ENCODE peak calls at places on chromosomes 2 and 18, in four cellular contexts. U, W, B and R are unnamed samples.

GRCh38 chr2:137897082-137897481 is 67.2 kb upstream of the HNMT start:
- DNase-seq in U (no peak), W (no peak), B (no peak), R (no peak)

GRCh38 chr18:3400567-3401296 is 49.2 kb upstream of the TGIF1 start:
- DNase-seq in U (no peak), W (no peak), B (no peak), R (no peak)

GRCh38 chr2:8298783-8299182 is 383.1 kb upstream of the ID2 start:
- DNase-seq in U (no peak), W (no peak), B (no peak), R (no peak)

GRCh38 chr2:173571021-173571821 is 216.5 kb downstream of the CDCA7 start:
- DNase-seq in U (peak; percentile 62), W (no peak), B (no peak), R (no peak)

GRCh38 chr2:3626118-3626816 is 31.4 kb downstream of the COLEC11 start:
- DNase-seq in U (no peak), W (no peak), B (no peak), R (peak; percentile 62)

GRCh38 chr2:212520340-212520739 is 18.3 kb downstream of the ERBB4 start:
- DNase-seq in U (peak; percentile 31), W (no peak), B (no peak), R (no peak)

GRCh38 chr18:46250812-46251173 is 146.6 kb downstream of the HAUS1 start:
- DNase-seq in U (no peak), W (no peak), B (no peak), R (no peak)

GRCh38 chr2:73870084-73870483 is 22.7 kb upstream of the ACTG2 start:
- DNase-seq in U (no peak), W (no peak), B (no peak), R (no peak)

GRCh38 chr2:240861547-240861946 is 7.1 kb upstream of the AGXT start:
- DNase-seq in U (no peak), W (no peak), B (no peak), R (no peak)

GRCh38 chr2:120805590-120805989 is 69.9 kb downstream of the GLI2 start:
- DNase-seq in U (no peak), W (no peak), B (no peak), R (no peak)

GRCh38 chr2:113692698-113693428 is 63.6 kb downstream of the SLC35F5 start:
- DNase-seq in U (no peak), W (no peak), B (no peak), R (no peak)

GRCh38 chr2:9247177-9247576 is 40.6 kb downstream of the ASAP2 start:
- DNase-seq in U (no peak), W (no peak), B (no peak), R (no peak)

GRCh38 chr18:58364867-58365533 is 263.9 kb downstream of the ALPK2 start:
- DNase-seq in U (peak; percentile 39), W (no peak), B (no peak), R (no peak)

GRCh38 chr2:175036582-175037018 is 31.4 kb upstream of the CHN1 start:
- DNase-seq in U (peak; percentile 70), W (no peak), B (no peak), R (no peak)

GRCh38 chr2:106070181-106070580 is 123.9 kb downstream of the UXS1 start:
- DNase-seq in U (peak; percentile 14), W (no peak), B (no peak), R (no peak)

GRCh38 chr2:50273003-50273402 is 758.9 kb downstream of the NRXN1 start:
- DNase-seq in U (no peak), W (no peak), B (no peak), R (no peak)

GRCh38 chr2:155645771-155646170 is 686.8 kb downstream of the NR4A2 start:
- DNase-seq in U (no peak), W (no peak), B (no peak), R (no peak)

GRCh38 chr18:10771053-10771709 is 245.4 kb downstream of the NAPG start:
- DNase-seq in U (no peak), W (no peak), B (no peak), R (no peak)

GRCh38 chr2:114543106-114543806 is 100.8 kb downstream of the DPP10 start:
- DNase-seq in U (peak; percentile 48), W (no peak), B (no peak), R (no peak)

GRCh38 chr2:217370391-217370790 is 510.5 kb upstream of the TNP1 start:
- DNase-seq in U (no peak), W (no peak), B (no peak), R (no peak)

GRCh38 chr2:201881382-201881720 is 75.0 kb downstream of the CDK15 start:
- DNase-seq in U (no peak), W (peak; percentile 83), B (no peak), R (no peak)

GRCh38 chr18:28766027-28766426 is 589.1 kb upstream of the CDH2 start:
- DNase-seq in U (no peak), W (no peak), B (no peak), R (no peak)

GRCh38 chr2:113831156-113831555 is 58.7 kb upstream of the ACTR3 start:
- DNase-seq in U (no peak), W (no peak), B (no peak), R (no peak)

GRCh38 chr2:178846458-178846802 is 39.2 kb upstream of the TTN start:
- DNase-seq in U (peak; percentile 12), W (no peak), B (no peak), R (no peak)

GRCh38 chr2:136117909-136118818 is at the start of gene CXCR4:
- DNase-seq in U (peak; percentile 91), W (no peak), B (peak; percentile 84), R (peak; percentile 98)

GRCh38 chr2:126832757-126833156 is 65.9 kb upstream of the TEX51 start:
- DNase-seq in U (no peak), W (no peak), B (no peak), R (no peak)

DNA sequence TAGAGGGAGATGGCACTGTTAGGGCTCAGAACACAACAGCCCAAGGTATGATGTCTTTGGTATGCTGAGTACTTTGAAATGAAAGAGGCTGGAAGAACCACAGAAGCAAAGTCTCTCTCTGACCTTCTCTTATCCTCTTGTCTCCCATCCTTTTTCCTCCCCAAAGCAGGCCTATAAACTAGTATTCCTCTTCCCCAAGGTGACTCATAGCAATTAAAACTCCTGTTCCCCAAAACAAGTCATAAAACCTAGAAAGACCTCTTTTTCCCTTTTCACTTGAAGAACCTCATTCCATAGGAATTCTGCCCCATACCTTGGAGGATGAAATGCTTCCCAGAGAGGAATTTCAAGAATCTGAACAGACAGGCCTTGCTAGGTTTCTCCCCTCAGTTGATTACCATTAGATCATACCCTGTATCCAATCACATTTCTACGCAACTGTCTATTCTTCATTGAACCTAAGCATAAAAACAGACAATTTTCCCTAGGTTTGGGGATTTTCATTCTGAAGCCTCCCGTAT is 25.7 kb downstream of the MDH1 start:
- DNase-seq in U (peak; percentile 96), W (no peak), B (no peak), R (no peak)
- H3K27ac ChIP-seq in U (peak overlapping the region; percentile 98), W (no peak overlapping the region), B (peak overlapping the region; percentile 57), R (no peak overlapping the region)

GRCh38 chr2:66240284-66240683 is 194.6 kb upstream of the MEIS1 start:
- DNase-seq in U (no peak), W (no peak), B (no peak), R (no peak)
- TF ChIP-seq POLR2AphosphoS5 in U (no peak), W (no peak), B (peak; percentile 44), R (no peak)

GRCh38 chr2:166773268-166773949 is 114.9 kb upstream of the XIRP2 start:
- DNase-seq in U (peak; percentile 71), W (no peak), B (no peak), R (no peak)
- H3K4me3 ChIP-seq in U (peak overlapping the region; percentile 5), W (no peak overlapping the region), B (no peak overlapping the region), R (no peak overlapping the region)

GRCh38 chr18:31213641-31214040 is 51.0 kb upstream of the DSC1 start:
- DNase-seq in U (no peak), W (no peak), B (no peak), R (no peak)
- H3K27ac ChIP-seq in U (no peak overlapping the region), W (no peak overlapping the region), B (no peak overlapping the region), R (no peak overlapping the region)

DNA sequence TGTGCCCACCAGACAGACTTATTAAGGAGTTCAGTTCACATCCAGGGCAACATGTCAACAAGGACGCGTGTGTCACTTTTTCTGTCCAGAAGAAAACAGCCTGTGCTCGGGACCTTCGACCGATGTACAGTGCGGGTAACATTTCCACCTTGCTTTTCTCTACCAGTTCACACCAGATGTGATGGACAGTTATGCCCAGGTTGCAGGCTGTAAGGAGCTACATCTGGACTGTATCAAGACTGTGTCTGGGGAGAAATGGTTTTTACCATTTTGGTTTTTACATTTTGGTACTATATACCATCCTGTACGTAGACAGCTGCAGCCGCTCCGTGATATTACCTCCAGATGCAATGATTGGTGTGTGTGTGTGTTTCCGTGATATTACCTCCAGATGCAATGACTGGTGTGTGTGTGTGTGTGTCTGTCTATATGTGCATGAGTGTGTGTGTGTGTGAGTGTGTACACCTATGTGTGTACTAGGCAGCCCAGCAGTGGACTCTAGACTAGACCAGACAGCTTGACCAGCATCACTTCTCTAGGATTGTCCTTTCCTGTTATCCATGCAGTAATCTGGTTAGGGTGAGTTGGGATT is 118.0 kb downstream of the COL6A3 start:
- DNase-seq in U (no peak), W (no peak), B (no peak), R (no peak)
- TF ChIP-seq POLR2AphosphoS5 in U (no peak), W (no peak), B (no peak), R (no peak)

GRCh38 chr2:37829202-37829601 is 95.9 kb upstream of the RMDN2 start:
- DNase-seq in U (no peak), W (no peak), B (no peak), R (peak; percentile 79)
- H3K4me3 ChIP-seq in U (no peak overlapping the region), W (no peak overlapping the region), B (no peak overlapping the region), R (peak overlapping the region; percentile 32)

GRCh38 chr2:199581935-199582336 is 124.2 kb upstream of the SATB2 start:
- DNase-seq in U (peak; percentile 48), W (no peak), B (no peak), R (no peak)
- H3K27ac ChIP-seq in U (peak overlapping the region; percentile 61), W (peak overlapping the region; percentile 63), B (no peak overlapping the region), R (no peak overlapping the region)

DNA sequence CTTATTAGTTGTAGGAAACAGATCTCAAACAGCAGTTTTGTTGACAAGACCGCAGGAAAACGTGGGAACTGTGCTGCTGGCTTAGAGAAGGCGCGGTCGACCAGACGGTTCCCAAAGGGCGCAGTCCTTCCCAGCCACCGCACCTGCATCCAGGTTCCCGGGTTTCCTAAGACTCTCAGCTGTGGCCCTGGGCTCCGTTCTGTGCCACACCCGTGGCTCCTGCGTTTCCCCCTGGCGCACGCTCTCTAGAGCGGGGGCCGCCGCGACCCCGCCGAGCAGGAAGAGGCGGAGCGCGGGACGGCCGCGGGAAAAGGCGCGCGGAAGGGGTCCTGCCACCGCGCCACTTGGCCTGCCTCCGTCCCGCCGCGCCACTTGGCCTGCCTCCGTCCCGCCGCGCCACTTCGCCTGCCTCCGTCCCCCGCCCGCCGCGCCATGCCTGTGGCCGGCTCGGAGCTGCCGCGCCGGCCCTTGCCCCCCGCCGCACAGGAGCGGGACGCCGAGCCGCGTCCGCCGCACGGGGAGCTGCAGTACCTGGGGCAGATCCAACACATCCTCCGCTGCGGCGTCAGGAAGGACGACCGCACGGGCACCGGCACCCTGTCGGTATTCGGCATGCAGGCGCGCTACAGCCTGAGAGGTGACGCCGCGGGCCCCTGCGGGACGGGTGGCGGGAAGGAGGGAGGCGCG is at the start of gene TYMS:
- DNase-seq in U (peak; percentile 90), W (no peak), B (no peak), R (peak; percentile 82)
- TF ChIP-seq POLR2AphosphoS5 in U (peak; percentile 35), W (peak; percentile 86), B (no peak), R (peak; percentile 46)